ENCODE peak calls at places on chromosomes 11 and 22, in seven cellular contexts. One of them, this sample, is unnamed.
A peak's percentile ranks its signal among the peaks of the same experiment; 100 is the strongest.

GRCh38 chr11:115672999-115673411 is 168.8 kb upstream of the CADM1 start:
- DNase-seq in colonic mucosa: no peak
- DNase-seq in fibroblast of lung: peak; percentile 90
- DNase-seq in adipocyte: peak; percentile 88
- DNase-seq in HepG2: no peak
- DNase-seq in heart right ventricle: peak; percentile 26
- DNase-seq in thoracic aorta: no peak
- DNase-seq in this sample: no peak

GRCh38 chr11:45931739-45932138 is 9.3 kb downstream of the LARGE2 start:
- DNase-seq in colonic mucosa: no peak
- DNase-seq in fibroblast of lung: no peak
- DNase-seq in adipocyte: no peak
- DNase-seq in HepG2: no peak
- DNase-seq in heart right ventricle: no peak
- DNase-seq in thoracic aorta: no peak
- DNase-seq in this sample: no peak

GRCh38 chr11:32382339-32383049 is 52.8 kb downstream of the WT1 start:
- DNase-seq in colonic mucosa: no peak
- DNase-seq in fibroblast of lung: no peak
- DNase-seq in adipocyte: no peak
- DNase-seq in HepG2: no peak
- DNase-seq in heart right ventricle: no peak
- DNase-seq in thoracic aorta: no peak
- DNase-seq in this sample: no peak

GRCh38 chr22:36136475-36136874 is 24.1 kb downstream of the APOL3 start:
- DNase-seq in colonic mucosa: no peak
- DNase-seq in fibroblast of lung: peak; percentile 64
- DNase-seq in adipocyte: peak; percentile 40
- DNase-seq in HepG2: no peak
- DNase-seq in heart right ventricle: no peak
- DNase-seq in thoracic aorta: peak; percentile 26
- DNase-seq in this sample: no peak

GRCh38 chr11:46339816-46340215 is 7.4 kb upstream of the DGKZ start:
- DNase-seq in colonic mucosa: no peak
- DNase-seq in fibroblast of lung: peak; percentile 29
- DNase-seq in adipocyte: no peak
- DNase-seq in HepG2: no peak
- DNase-seq in heart right ventricle: no peak
- DNase-seq in thoracic aorta: no peak
- DNase-seq in this sample: no peak

GRCh38 chr22:24410110-24410856 is 17.1 kb upstream of the ADORA2A start:
- DNase-seq in colonic mucosa: no peak
- DNase-seq in fibroblast of lung: peak; percentile 61
- DNase-seq in adipocyte: peak; percentile 50
- DNase-seq in HepG2: no peak
- DNase-seq in heart right ventricle: no peak
- DNase-seq in thoracic aorta: no peak
- DNase-seq in this sample: no peak

GRCh38 chr11:10108901-10109665 is 184.9 kb downstream of the SBF2 start:
- DNase-seq in colonic mucosa: no peak
- DNase-seq in fibroblast of lung: peak; percentile 90
- DNase-seq in adipocyte: peak; percentile 58
- DNase-seq in HepG2: no peak
- DNase-seq in heart right ventricle: no peak
- DNase-seq in thoracic aorta: no peak
- DNase-seq in this sample: no peak

GRCh38 chr11:17000987-17001386 is 13.2 kb downstream of the PLEKHA7 start:
- DNase-seq in colonic mucosa: no peak
- DNase-seq in fibroblast of lung: no peak
- DNase-seq in adipocyte: no peak
- DNase-seq in HepG2: no peak
- DNase-seq in heart right ventricle: no peak
- DNase-seq in thoracic aorta: no peak
- DNase-seq in this sample: no peak

GRCh38 chr22:35838849-35839646 is 121.4 kb downstream of the APOL5 start:
- DNase-seq in colonic mucosa: peak; percentile 64
- DNase-seq in fibroblast of lung: peak; percentile 87
- DNase-seq in adipocyte: peak; percentile 90
- DNase-seq in HepG2: peak; percentile 45
- DNase-seq in heart right ventricle: no peak
- DNase-seq in thoracic aorta: no peak
- DNase-seq in this sample: peak; percentile 46

GRCh38 chr11:67071420-67072284 is 15.0 kb downstream of the RHOD start:
- DNase-seq in colonic mucosa: peak; percentile 88
- DNase-seq in fibroblast of lung: peak; percentile 53
- DNase-seq in adipocyte: peak; percentile 58
- DNase-seq in HepG2: peak; percentile 53
- DNase-seq in heart right ventricle: peak; percentile 80
- DNase-seq in thoracic aorta: no peak
- DNase-seq in this sample: peak; percentile 69

GRCh38 chr11:119493712-119494111 is 70.7 kb upstream of the THY1 start:
- DNase-seq in colonic mucosa: peak; percentile 30
- DNase-seq in fibroblast of lung: peak; percentile 26
- DNase-seq in adipocyte: peak; percentile 54
- DNase-seq in HepG2: no peak
- DNase-seq in heart right ventricle: no peak
- DNase-seq in thoracic aorta: no peak
- DNase-seq in this sample: peak; percentile 87

GRCh38 chr11:103872748-103873147 is 163.7 kb upstream of the DDI1 start:
- DNase-seq in colonic mucosa: no peak
- DNase-seq in fibroblast of lung: no peak
- DNase-seq in adipocyte: no peak
- DNase-seq in HepG2: no peak
- DNase-seq in heart right ventricle: no peak
- DNase-seq in thoracic aorta: no peak
- DNase-seq in this sample: no peak

GRCh38 chr11:12189543-12190235 is 79.3 kb downstream of the MICAL2 start:
- DNase-seq in colonic mucosa: no peak
- DNase-seq in fibroblast of lung: no peak
- DNase-seq in adipocyte: no peak
- DNase-seq in HepG2: no peak
- DNase-seq in heart right ventricle: no peak
- DNase-seq in thoracic aorta: no peak
- DNase-seq in this sample: no peak

GRCh38 chr11:115324569-115325432 is 179.4 kb downstream of the CADM1 start:
- DNase-seq in colonic mucosa: peak; percentile 36
- DNase-seq in fibroblast of lung: peak; percentile 78
- DNase-seq in adipocyte: peak; percentile 77
- DNase-seq in HepG2: peak; percentile 70
- DNase-seq in heart right ventricle: no peak
- DNase-seq in thoracic aorta: no peak
- DNase-seq in this sample: peak; percentile 59

GRCh38 chr11:6888830-6889229 is 3.5 kb downstream of the OR2D2 start:
- DNase-seq in colonic mucosa: no peak
- DNase-seq in fibroblast of lung: no peak
- DNase-seq in adipocyte: no peak
- DNase-seq in HepG2: no peak
- DNase-seq in heart right ventricle: no peak
- DNase-seq in thoracic aorta: no peak
- DNase-seq in this sample: no peak

GRCh38 chr22:42937164-42937854 is 77.6 kb downstream of the PACSIN2 start:
- DNase-seq in colonic mucosa: peak; percentile 76
- DNase-seq in fibroblast of lung: peak; percentile 72
- DNase-seq in adipocyte: peak; percentile 80
- DNase-seq in HepG2: no peak
- DNase-seq in heart right ventricle: no peak
- DNase-seq in thoracic aorta: peak; percentile 78
- DNase-seq in this sample: no peak

GRCh38 chr22:39266398-39267030 is 21.7 kb upstream of the PDGFB start:
- DNase-seq in colonic mucosa: no peak
- DNase-seq in fibroblast of lung: peak; percentile 60
- DNase-seq in adipocyte: no peak
- DNase-seq in HepG2: peak; percentile 76
- DNase-seq in heart right ventricle: no peak
- DNase-seq in thoracic aorta: no peak
- DNase-seq in this sample: no peak

GRCh38 chr11:77619576-77620198 is 17.9 kb downstream of the CLNS1A start:
- DNase-seq in colonic mucosa: peak; percentile 50
- DNase-seq in fibroblast of lung: peak; percentile 67
- DNase-seq in adipocyte: peak; percentile 86
- DNase-seq in HepG2: peak; percentile 50
- DNase-seq in heart right ventricle: no peak
- DNase-seq in thoracic aorta: no peak
- DNase-seq in this sample: no peak

GRCh38 chr11:123313261-123313660 is 116.8 kb upstream of the GRAMD1B start:
- DNase-seq in colonic mucosa: no peak
- DNase-seq in fibroblast of lung: no peak
- DNase-seq in adipocyte: no peak
- DNase-seq in HepG2: no peak
- DNase-seq in heart right ventricle: no peak
- DNase-seq in thoracic aorta: no peak
- DNase-seq in this sample: no peak

GRCh38 chr11:63999349-64000025 is 13.2 kb downstream of the OTUB1 start:
- DNase-seq in colonic mucosa: peak; percentile 79
- DNase-seq in fibroblast of lung: peak; percentile 28
- DNase-seq in adipocyte: peak; percentile 22
- DNase-seq in HepG2: no peak
- DNase-seq in heart right ventricle: peak; percentile 55
- DNase-seq in thoracic aorta: peak; percentile 16
- DNase-seq in this sample: peak; percentile 52

GRCh38 chr22:20549232-20549841 is 41.9 kb downstream of the MED15 start:
- DNase-seq in colonic mucosa: no peak
- DNase-seq in fibroblast of lung: no peak
- DNase-seq in adipocyte: no peak
- DNase-seq in HepG2: no peak
- DNase-seq in heart right ventricle: no peak
- DNase-seq in thoracic aorta: no peak
- DNase-seq in this sample: no peak

GRCh38 chr11:68816917-68817419 is 24.7 kb downstream of the CPT1A start:
- DNase-seq in colonic mucosa: no peak
- DNase-seq in fibroblast of lung: peak; percentile 7
- DNase-seq in adipocyte: no peak
- DNase-seq in HepG2: no peak
- DNase-seq in heart right ventricle: no peak
- DNase-seq in thoracic aorta: no peak
- DNase-seq in this sample: no peak

GRCh38 chr22:43482310-43482625 is 70.5 kb downstream of the MPPED1 start:
- DNase-seq in colonic mucosa: no peak
- DNase-seq in fibroblast of lung: no peak
- DNase-seq in adipocyte: no peak
- DNase-seq in HepG2: no peak
- DNase-seq in heart right ventricle: no peak
- DNase-seq in thoracic aorta: no peak
- DNase-seq in this sample: no peak

GRCh38 chr11:91904792-91905785 is 319.5 kb upstream of the FAT3 start:
- DNase-seq in colonic mucosa: no peak
- DNase-seq in fibroblast of lung: no peak
- DNase-seq in adipocyte: no peak
- DNase-seq in HepG2: no peak
- DNase-seq in heart right ventricle: no peak
- DNase-seq in thoracic aorta: no peak
- DNase-seq in this sample: no peak

GRCh38 chr11:91912322-91912721 is 312.3 kb upstream of the FAT3 start:
- DNase-seq in colonic mucosa: no peak
- DNase-seq in fibroblast of lung: no peak
- DNase-seq in adipocyte: no peak
- DNase-seq in HepG2: no peak
- DNase-seq in heart right ventricle: no peak
- DNase-seq in thoracic aorta: no peak
- DNase-seq in this sample: no peak

GRCh38 chr11:91907225-91907624 is 317.4 kb upstream of the FAT3 start:
- DNase-seq in colonic mucosa: no peak
- DNase-seq in fibroblast of lung: no peak
- DNase-seq in adipocyte: no peak
- DNase-seq in HepG2: no peak
- DNase-seq in heart right ventricle: no peak
- DNase-seq in thoracic aorta: no peak
- DNase-seq in this sample: no peak
- H3K4me3 ChIP-seq in colonic mucosa: no peak overlapping the region
- H3K4me3 ChIP-seq in fibroblast of lung: no peak overlapping the region
- H3K4me3 ChIP-seq in adipocyte: no peak overlapping the region
- H3K4me3 ChIP-seq in HepG2: no peak overlapping the region
- H3K4me3 ChIP-seq in heart right ventricle: no peak overlapping the region
- H3K4me3 ChIP-seq in thoracic aorta: no peak overlapping the region
- H3K4me3 ChIP-seq in this sample: no peak overlapping the region

GRCh38 chr22:23214398-23214797 is 34.1 kb downstream of the BCR start:
- DNase-seq in colonic mucosa: no peak
- DNase-seq in fibroblast of lung: no peak
- DNase-seq in adipocyte: no peak
- DNase-seq in HepG2: no peak
- DNase-seq in heart right ventricle: no peak
- DNase-seq in thoracic aorta: no peak
- DNase-seq in this sample: no peak
- H3K4me1 ChIP-seq in colonic mucosa: peaks cover 15% of the 10 kb centered on the region
- H3K4me1 ChIP-seq in fibroblast of lung: peaks cover 18% of the 10 kb centered on the region
- H3K4me1 ChIP-seq in adipocyte: peaks cover 24% of the 10 kb centered on the region
- H3K4me1 ChIP-seq in HepG2: peaks cover 47% of the 10 kb centered on the region
- H3K4me1 ChIP-seq in heart right ventricle: peaks cover 72% of the 10 kb centered on the region
- H3K4me1 ChIP-seq in thoracic aorta: peaks cover 58% of the 10 kb centered on the region
- H3K4me1 ChIP-seq in this sample: peaks cover 31% of the 10 kb centered on the region

GRCh38 chr11:60184824-60185511 is 2.1 kb upstream of the MS4A6A start:
- DNase-seq in colonic mucosa: no peak
- DNase-seq in fibroblast of lung: no peak
- DNase-seq in adipocyte: no peak
- DNase-seq in HepG2: no peak
- DNase-seq in heart right ventricle: no peak
- DNase-seq in thoracic aorta: no peak
- DNase-seq in this sample: no peak

GRCh38 chr11:60183595-60184201 is 815 bp upstream of the MS4A6A start:
- DNase-seq in colonic mucosa: no peak
- DNase-seq in fibroblast of lung: no peak
- DNase-seq in adipocyte: no peak
- DNase-seq in HepG2: no peak
- DNase-seq in heart right ventricle: no peak
- DNase-seq in thoracic aorta: no peak
- DNase-seq in this sample: no peak

DNA sequence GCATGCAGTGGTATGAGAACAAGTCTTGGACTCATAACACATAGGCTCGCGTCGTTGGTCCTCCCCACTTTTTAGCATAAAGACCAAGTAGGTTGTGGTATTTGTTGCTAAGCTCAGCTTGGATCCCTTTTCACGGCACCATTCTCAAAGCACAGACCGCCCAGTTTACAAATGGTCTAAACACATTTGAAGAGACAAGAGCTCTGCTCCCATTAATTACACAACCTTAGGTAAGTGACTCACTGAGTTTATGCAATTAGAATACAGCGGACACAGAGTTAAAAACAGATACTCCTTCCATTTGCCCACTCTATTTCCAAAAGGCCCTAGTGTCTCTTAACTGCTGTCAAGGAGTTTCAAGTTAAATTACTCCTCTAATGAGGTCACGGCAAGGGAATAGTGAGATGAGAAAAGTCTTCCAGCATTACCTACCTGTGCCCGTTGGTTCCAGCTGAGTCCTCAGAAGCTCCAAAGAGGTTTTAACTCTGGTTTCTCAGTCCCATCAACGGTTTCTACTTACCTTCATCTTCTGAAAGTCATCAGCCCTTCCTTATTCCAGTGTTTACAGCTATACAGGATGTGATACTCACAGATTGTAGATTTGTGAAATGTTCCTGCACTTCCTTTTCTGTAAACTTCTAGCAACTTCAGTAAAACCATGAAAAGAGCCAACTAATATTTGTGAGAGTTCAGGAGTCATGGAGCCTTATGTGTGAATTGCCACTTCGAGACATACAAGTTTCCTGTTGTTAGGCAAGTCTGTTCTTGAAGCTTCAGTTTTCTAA is at the start of gene MS4A6A:
- DNase-seq in colonic mucosa: no peak
- DNase-seq in fibroblast of lung: no peak
- DNase-seq in adipocyte: no peak
- DNase-seq in HepG2: no peak
- DNase-seq in heart right ventricle: no peak
- DNase-seq in thoracic aorta: no peak
- DNase-seq in this sample: no peak
- H3K4me3 ChIP-seq in colonic mucosa: peak within 1 kb of the TSS; percentile 15
- H3K4me3 ChIP-seq in fibroblast of lung: no peak within 1 kb of the TSS
- H3K4me3 ChIP-seq in adipocyte: no peak within 1 kb of the TSS
- H3K4me3 ChIP-seq in HepG2: no peak within 1 kb of the TSS
- H3K4me3 ChIP-seq in heart right ventricle: peak within 1 kb of the TSS; percentile 37
- H3K4me3 ChIP-seq in thoracic aorta: peak within 1 kb of the TSS; percentile 42
- H3K4me3 ChIP-seq in this sample: no peak within 1 kb of the TSS

GRCh38 chr11:128304666-128305485 is 282.5 kb downstream of the ETS1 start:
- DNase-seq in colonic mucosa: no peak
- DNase-seq in fibroblast of lung: no peak
- DNase-seq in adipocyte: no peak
- DNase-seq in HepG2: no peak
- DNase-seq in heart right ventricle: no peak
- DNase-seq in thoracic aorta: no peak
- DNase-seq in this sample: no peak
- H3K4me1 ChIP-seq in colonic mucosa: no peaks in the 10 kb centered on the region
- H3K4me1 ChIP-seq in fibroblast of lung: no peaks in the 10 kb centered on the region
- H3K4me1 ChIP-seq in adipocyte: peaks cover 2% of the 10 kb centered on the region
- H3K4me1 ChIP-seq in HepG2: no peaks in the 10 kb centered on the region
- H3K4me1 ChIP-seq in heart right ventricle: peaks cover under 1% of the 10 kb centered on the region
- H3K4me1 ChIP-seq in thoracic aorta: no peaks in the 10 kb centered on the region
- H3K4me1 ChIP-seq in this sample: no peaks in the 10 kb centered on the region

This sample was measured in Caco-2.